ENCODE peak calls at places on chromosomes 5 and 9, in ten cellular contexts. Y is foreskin fibroblast; V is activated CD4-positive, alpha-beta T cell treated with anti-CD3 and anti-CD28 coated beads for 4 hours; F is activated T-cell treated with anti-CD3 and anti-CD28 coated beads, Interleukin-2, amount 50 U/mL, for 24 hours; K is AG04449; M is NCI-H2081; A is fibroblast of mammary gland; E is HFFc6; T is mesendoderm; R is foreskin keratinocyte. P is an unnamed sample.

GRCh38 chr5:40991168-40991980 is 79.8 kb downstream of the MROH2B start:
- DNase-seq in V (no peak), R (no peak), T (no peak), E (peak), Y (peak), A (peak), F (no peak), M (no peak), K (no peak), P (peak)

GRCh38 chr9:90927496-90927895 is 125.9 kb downstream of the SYK start:
- DNase-seq in R (no peak), K (no peak), V (no peak), F (no peak), Y (no peak), A (no peak), M (no peak), E (no peak), T (no peak), P (peak)

GRCh38 chr5:95816803-95817202 is 5.7 kb downstream of the GLRX start:
- DNase-seq in T (no peak), M (no peak), R (no peak), A (no peak), V (no peak), E (no peak), F (no peak), Y (no peak), K (no peak), P (no peak)

GRCh38 chr9:135887585-135888050 is 19.7 kb downstream of the CAMSAP1 start:
- DNase-seq in Y (no peak), K (no peak), R (no peak), M (no peak), E (no peak), T (peak), V (peak), F (peak), A (no peak), P (no peak)

GRCh38 chr9:121763561-121764370 is 112.3 kb downstream of the DAB2IP start:
- DNase-seq in M (no peak), R (no peak), A (no peak), T (no peak), Y (no peak), F (no peak), E (no peak), V (no peak), K (no peak), P (no peak)

GRCh38 chr5:115351356-115352195 is 55.1 kb upstream of the CCDC112 start:
- DNase-seq in R (no peak), E (peak), M (no peak), F (no peak), K (no peak), A (peak), V (no peak), Y (peak), T (no peak), P (peak)

GRCh38 chr9:34086889-34087288 is 38.2 kb upstream of the UBAP2 start:
- DNase-seq in E (no peak), M (no peak), R (no peak), V (no peak), Y (no peak), K (no peak), T (no peak), F (no peak), A (no peak), P (no peak)

GRCh38 chr9:86721843-86722705 is 225.2 kb downstream of the GAS1 start:
- DNase-seq in V (no peak), T (peak), Y (peak), R (peak), F (no peak), M (no peak), E (peak), K (peak), A (peak), P (peak)

GRCh38 chr9:5629312-5630037 is 568 bp downstream of the RIC1 start:
- DNase-seq in F (no peak), Y (peak), E (no peak), V (peak), R (no peak), M (peak), K (no peak), T (peak), A (peak), P (peak)

GRCh38 chr5:92916036-92916435 is 665.0 kb downstream of the NR2F1-AS1 start:
- DNase-seq in F (no peak), R (no peak), K (no peak), T (no peak), Y (peak), M (no peak), V (no peak), E (peak), A (peak), P (peak)

P was measured in mammary epithelial cell.